ENCODE peak calls at places on chromosomes 4 and X, in four cellular contexts. P is SK-N-SH, M is right lobe of liver, V is tibial artery. Z is an unnamed sample.
A peak's percentile ranks its signal among the peaks of the same experiment; 100 is the strongest.

GRCh38 chrX:97616883-97617510 is 733.3 kb downstream of the RPA4 start:
- DNase-seq in M (no peak), P (no peak), V (no peak), Z (no peak)

GRCh38 chr4:108171541-108172230 is 3.0 kb upstream of the LEF1 start:
- DNase-seq in M (no peak), V (no peak), P (peak; percentile 27), Z (no peak)

GRCh38 chr4:150447356-150447755 is 134.6 kb upstream of the MAB21L2 start:
- DNase-seq in M (no peak), V (no peak), P (no peak), Z (no peak)

GRCh38 chr4:138263438-138263837 is 21.3 kb upstream of the SLC7A11 start:
- DNase-seq in M (no peak), P (no peak), V (no peak), Z (no peak)

GRCh38 chrX:31219174-31219573 is 147.3 kb upstream of the FTHL17 start:
- DNase-seq in V (no peak), M (no peak), P (no peak), Z (no peak)

GRCh38 chr4:182768821-182769220 is 148.4 kb downstream of the DCTD start:
- DNase-seq in M (no peak), V (no peak), P (no peak), Z (no peak)

GRCh38 chr4:141246243-141246642 is 25.5 kb downstream of the ZNF330 start:
- DNase-seq in P (no peak), V (no peak), M (no peak), Z (no peak)

GRCh38 chrX:28802625-28803024 is 215.4 kb downstream of the IL1RAPL1 start:
- DNase-seq in P (no peak), V (no peak), M (no peak), Z (no peak)

GRCh38 chrX:138519296-138519695 is 192.2 kb downstream of the FGF13 start:
- DNase-seq in V (no peak), M (no peak), P (no peak), Z (no peak)

GRCh38 chrX:63506320-63506719 is 155.2 kb upstream of the SPIN4 start:
- DNase-seq in V (no peak), P (peak; percentile 7), M (no peak), Z (no peak)

GRCh38 chr4:99104153-99104552 is 15.6 kb upstream of the ADH5 start:
- DNase-seq in M (no peak), V (no peak), P (no peak), Z (no peak)

GRCh38 chrX:16953606-16954211 is 7.3 kb downstream of the REPS2 start:
- DNase-seq in P (no peak), V (no peak), M (no peak), Z (no peak)

GRCh38 chr4:176875441-176875930 is 82.8 kb upstream of the VEGFC start:
- DNase-seq in P (no peak), V (no peak), M (no peak), Z (no peak)

GRCh38 chr4:67282749-67283148 is 262.6 kb downstream of the CENPC start:
- DNase-seq in M (no peak), V (no peak), P (no peak), Z (no peak)

GRCh38 chrX:128816919-128817318 is 706.4 kb downstream of the SMARCA1 start:
- DNase-seq in V (no peak), M (no peak), P (peak; percentile 15), Z (no peak)

GRCh38 chrX:24148118-24148517 is 1.4 kb upstream of the ZFX start:
- DNase-seq in P (no peak), M (no peak), V (no peak), Z (no peak)

GRCh38 chrX:103780701-103781402 is 4.2 kb downstream of the PLP1 start:
- DNase-seq in P (no peak), M (no peak), V (no peak), Z (no peak)

GRCh38 chrX:14508025-14508690 is 21.2 kb upstream of the GLRA2 start:
- DNase-seq in M (no peak), P (no peak), V (no peak), Z (no peak)

GRCh38 chr4:121030151-121030550 is 42.2 kb downstream of the NDNF start:
- DNase-seq in P (no peak), M (no peak), V (no peak), Z (no peak)

DNA sequence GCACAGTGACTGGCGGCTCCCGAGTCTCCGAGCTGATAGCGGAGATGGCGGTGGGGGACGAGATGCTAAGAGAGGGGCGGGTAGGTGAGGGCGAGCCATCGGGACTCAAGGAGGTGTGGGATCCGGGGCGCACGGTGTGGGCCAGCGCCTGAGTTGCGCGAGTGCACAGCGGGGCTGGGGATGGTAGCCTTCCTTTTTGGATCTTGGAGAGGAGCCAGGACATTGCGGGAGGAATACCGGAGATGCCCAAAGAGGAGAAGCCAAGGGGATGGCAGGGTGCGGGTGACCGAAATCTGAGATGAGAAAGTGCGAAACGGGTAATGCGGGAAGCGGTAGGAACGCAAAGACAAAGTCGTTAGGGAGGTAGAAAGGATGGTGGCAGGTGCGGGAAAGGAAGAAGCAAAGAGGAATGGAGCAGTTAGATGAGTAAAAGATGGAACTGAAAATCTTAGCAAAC is 438 bp upstream of the FAM184B start:
- DNase-seq in M (no peak), V (no peak), P (no peak), Z (no peak)
- H3K4me3 ChIP-seq in M (no peak overlapping the region), V (peak overlapping the region; percentile 38), P (no peak overlapping the region), Z (peak overlapping the region; percentile 46)

GRCh38 chr4:20394471-20394870 is 142.8 kb downstream of the SLIT2 start:
- DNase-seq in V (no peak), P (no peak), M (no peak), Z (no peak)

GRCh38 chr4:20393486-20394100 is 141.9 kb downstream of the SLIT2 start:
- DNase-seq in V (no peak), P (no peak), M (no peak), Z (no peak)

GRCh38 chr4:20391912-20392311 is 140.2 kb downstream of the SLIT2 start:
- DNase-seq in M (no peak), P (no peak), V (no peak), Z (no peak)

GRCh38 chr4:20391224-20391623 is 139.5 kb downstream of the SLIT2 start:
- DNase-seq in M (no peak), V (no peak), P (no peak), Z (no peak)

DNA sequence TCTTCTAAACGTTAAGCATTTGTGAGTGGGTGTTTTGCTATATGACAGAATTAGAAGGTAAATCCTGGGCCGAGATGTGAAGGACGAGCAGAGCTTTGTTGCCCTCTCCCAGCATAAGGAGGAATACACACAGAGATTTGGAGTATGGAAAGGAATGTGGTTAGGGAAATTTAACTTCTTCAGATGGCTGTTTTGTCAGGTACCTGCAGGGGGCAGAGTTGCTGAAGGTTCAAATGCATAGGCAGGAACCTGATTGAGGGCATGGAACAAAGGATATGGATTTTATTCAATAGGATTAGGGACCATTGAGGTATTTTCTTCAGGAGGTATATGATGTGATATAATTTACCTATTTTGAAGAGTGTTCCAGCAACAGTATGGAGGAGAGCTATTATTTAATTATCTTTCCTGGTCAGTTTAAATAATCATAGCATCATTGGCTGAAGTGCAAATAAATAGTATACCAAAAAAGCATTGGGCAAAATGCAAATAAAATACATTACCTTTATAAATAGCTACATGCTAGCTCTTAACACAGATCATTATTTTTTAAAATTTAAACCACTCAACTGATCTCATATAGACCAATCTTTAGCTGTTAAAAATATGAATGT is 143.6 kb downstream of the SLIT2 start:
- DNase-seq in P (no peak), V (no peak), M (peak; percentile 51), Z (no peak)
- TF ChIP-seq CTCF in P (peak; percentile 70), V (peak; percentile 11), M (peak; percentile 70), Z (peak; percentile 56)

GRCh38 chr4:170058745-170059144 is 31.0 kb downstream of the AADAT start:
- DNase-seq in M (no peak), V (no peak), P (no peak), Z (no peak)

GRCh38 chr4:170052919-170053318 is 26.7 kb upstream of the MFAP3L start:
- DNase-seq in P (no peak), M (no peak), V (no peak), Z (no peak)

DNA sequence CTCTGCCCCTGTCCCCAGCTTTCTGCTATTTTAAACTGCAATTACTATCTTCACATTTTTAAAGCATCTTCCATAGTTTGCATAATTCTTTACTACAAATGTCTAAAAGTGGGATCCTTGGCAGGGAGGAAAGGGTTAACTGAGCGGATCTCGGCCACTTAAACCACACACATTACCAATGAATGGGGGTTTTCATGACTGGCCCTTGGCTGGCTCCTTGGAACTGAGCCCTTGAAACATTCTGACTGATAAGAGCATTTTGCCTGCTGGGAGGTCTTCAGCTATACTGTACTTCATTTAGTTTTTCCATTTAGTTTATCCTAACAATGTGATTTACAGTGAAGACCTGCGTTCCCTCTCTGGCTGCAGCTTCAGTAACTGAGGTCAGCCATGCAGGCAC is 31.7 kb upstream of the MFAP3L start:
- DNase-seq in V (no peak), M (no peak), P (no peak), Z (no peak)
- H3K27ac ChIP-seq in V (no peak overlapping the region), M (no peak overlapping the region), P (no peak overlapping the region), Z (no peak overlapping the region)

DNA sequence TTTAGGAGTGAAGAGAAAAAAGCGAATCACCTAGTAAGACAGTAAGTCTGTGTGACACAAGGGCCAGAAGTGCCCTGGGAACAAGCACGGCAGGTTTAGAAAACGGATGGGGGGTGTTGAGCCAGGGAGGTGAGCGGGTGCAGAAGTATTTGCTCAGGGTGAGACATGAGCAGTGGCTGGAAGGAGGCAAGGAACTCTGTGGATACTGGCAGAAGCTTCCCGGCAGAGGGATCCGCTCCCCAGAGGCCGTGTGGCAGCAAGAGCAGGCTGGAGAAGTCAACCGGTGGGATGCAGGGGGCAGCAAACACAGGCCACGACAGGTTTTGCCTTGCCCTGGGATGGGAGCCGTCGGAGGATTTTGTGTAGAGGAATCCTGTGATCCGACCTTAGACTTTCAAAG is 2.3 kb upstream of the UVSSA start:
- DNase-seq in M (no peak), V (no peak), P (no peak), Z (peak; percentile 53)
- H3K4me3 ChIP-seq in M (no peak overlapping the region), V (no peak overlapping the region), P (no peak overlapping the region), Z (no peak overlapping the region)

DNA sequence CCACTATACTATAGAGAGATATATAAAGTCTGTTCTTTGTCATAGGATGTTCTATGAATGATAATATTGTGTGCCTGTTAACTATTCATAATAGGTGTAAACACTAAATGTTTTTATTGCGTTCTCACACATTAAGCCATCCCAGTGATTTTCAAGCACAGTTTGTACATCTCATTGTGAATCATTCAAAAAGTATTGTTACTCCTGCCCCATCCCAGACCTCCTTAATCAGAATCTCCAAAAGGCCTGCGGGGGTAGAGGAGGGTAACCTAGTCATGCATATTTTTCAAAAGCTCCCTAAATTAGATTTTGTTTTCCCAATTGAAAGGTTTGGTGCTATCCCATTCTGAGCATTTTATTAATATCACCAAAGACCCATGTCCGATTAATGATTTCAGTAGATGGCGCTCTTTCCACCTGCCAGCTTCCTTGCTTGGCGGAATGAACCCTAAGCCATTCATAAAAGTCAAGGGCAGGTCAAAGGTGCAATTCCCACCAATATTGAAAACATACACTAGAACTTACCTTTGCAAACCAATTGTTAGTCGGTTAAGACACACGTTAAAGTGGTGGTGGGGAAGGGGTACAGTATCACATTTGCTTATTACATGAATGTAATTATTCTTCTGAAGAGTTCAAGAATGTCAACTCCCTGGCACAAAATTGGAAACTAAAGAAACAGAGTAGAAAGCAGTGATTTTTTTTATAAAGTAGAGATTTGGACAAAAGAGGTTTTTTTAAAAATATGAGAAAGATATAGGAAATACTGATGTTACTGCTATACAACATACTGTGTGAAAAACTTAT is 5.8 kb upstream of the TET2 start:
- DNase-seq in P (peak; percentile 55), V (no peak), M (no peak), Z (no peak)
- TF ChIP-seq CTCF in P (peak; percentile 78), V (peak; percentile 53), M (peak; percentile 72), Z (peak; percentile 58)

GRCh38 chr4:4853371-4853823 is 6.1 kb upstream of the MSX1 start:
- DNase-seq in M (no peak), P (peak; percentile 47), V (peak; percentile 62), Z (no peak)
- H3K27ac ChIP-seq in M (no peak overlapping the region), P (no peak overlapping the region), V (peak overlapping the region; percentile 66), Z (no peak overlapping the region)